ENCODE peak calls at places on chromosomes 6 and 20, in nine cellular contexts. P is ovary; X is aorta; U is CD8-positive, alpha-beta T cell; J is right cardiac atrium; Q is pancreas; A is IMR-90; H is mesendoderm; N is stomach. G is an unnamed sample. For H3K4me1, the result is how much of the 10 kb centered on the place peaks cover.

GRCh38 chr20:45450097-45450818 is 19.3 kb upstream of the WFDC2 start:
- DNase-seq in A (peak), Q (no peak), P (no peak), X (no peak), U (no peak), N (no peak), J (no peak), H (peak), G (no peak)

GRCh38 chr6:6995328-6995727 is 112.4 kb upstream of the RREB1 start:
- DNase-seq in H (no peak), X (no peak), P (no peak), N (no peak), U (no peak), A (peak), J (no peak), Q (no peak), G (no peak)

GRCh38 chr6:100461273-100461919 is 3.3 kb downstream of the SIM1 start:
- DNase-seq in N (no peak), X (no peak), H (peak), U (no peak), J (no peak), P (no peak), Q (no peak), A (no peak), G (no peak)

GRCh38 chr20:59560588-59561227 is 43.6 kb upstream of the PHACTR3 start:
- DNase-seq in X (no peak), Q (no peak), P (no peak), H (peak), U (no peak), J (no peak), A (peak), N (no peak), G (no peak)

GRCh38 chr20:9103955-9104354 is 35.1 kb downstream of the PLCB4 start:
- DNase-seq in A (no peak), P (no peak), Q (no peak), X (no peak), U (no peak), H (no peak), J (no peak), N (no peak), G (no peak)

GRCh38 chr6:27870486-27870885 is 41.7 kb downstream of the OR2B2 start:
- DNase-seq in H (no peak), U (no peak), A (no peak), N (no peak), Q (no peak), P (no peak), J (no peak), X (no peak), G (no peak)

GRCh38 chr6:11120273-11121005 is 8.9 kb upstream of the ERVFRD-1 start:
- DNase-seq in Q (no peak), H (no peak), U (no peak), P (no peak), J (no peak), X (no peak), A (peak), N (no peak), G (no peak)

GRCh38 chr6:109095036-109095820 is at the start of gene CEP57L1:
- DNase-seq in Q (peak), A (peak), P (peak), J (peak), U (peak), X (peak), N (peak), H (peak), G (peak)

GRCh38 chr20:10090588-10091166 is 55.9 kb downstream of the ANKEF1 start:
- DNase-seq in Q (peak), P (peak), A (peak), X (no peak), J (peak), H (peak), N (peak), U (peak), G (no peak)

GRCh38 chr6:72813807-72814596 is 192.1 kb downstream of the KCNQ5 start:
- DNase-seq in H (no peak), A (no peak), U (no peak), N (no peak), P (no peak), X (no peak), Q (no peak), J (no peak), G (no peak)

GRCh38 chr6:29376003-29376402 is 912 bp upstream of the OR12D3 start:
- DNase-seq in U (no peak), J (no peak), H (peak), X (no peak), Q (no peak), P (no peak), N (no peak), A (no peak), G (no peak)

GRCh38 chr6:109984410-109984809 is 6.3 kb downstream of the GPR6 start:
- DNase-seq in Q (no peak), H (no peak), J (no peak), X (no peak), U (no peak), N (no peak), A (no peak), P (no peak), G (no peak)

GRCh38 chr6:32845381-32845884 is 1.6 kb upstream of the PSMB8 start:
- DNase-seq in U (peak), H (no peak), J (no peak), A (no peak), Q (no peak), P (no peak), X (no peak), N (no peak), G (no peak)

GRCh38 chr6:107192739-107193296 is 77.5 kb upstream of the BEND3 start:
- DNase-seq in X (no peak), H (no peak), P (no peak), Q (no peak), A (no peak), J (no peak), U (no peak), N (no peak), G (no peak)

GRCh38 chr6:11350294-11350693 is 117.8 kb upstream of the NEDD9 start:
- DNase-seq in A (peak), N (no peak), J (no peak), U (no peak), H (no peak), P (no peak), Q (no peak), X (no peak), G (no peak)

GRCh38 chr6:168968228-168968627 is 285.4 kb downstream of the THBS2 start:
- DNase-seq in A (peak), H (peak), Q (no peak), P (no peak), X (no peak), U (no peak), J (peak), N (no peak), G (no peak)

DNA sequence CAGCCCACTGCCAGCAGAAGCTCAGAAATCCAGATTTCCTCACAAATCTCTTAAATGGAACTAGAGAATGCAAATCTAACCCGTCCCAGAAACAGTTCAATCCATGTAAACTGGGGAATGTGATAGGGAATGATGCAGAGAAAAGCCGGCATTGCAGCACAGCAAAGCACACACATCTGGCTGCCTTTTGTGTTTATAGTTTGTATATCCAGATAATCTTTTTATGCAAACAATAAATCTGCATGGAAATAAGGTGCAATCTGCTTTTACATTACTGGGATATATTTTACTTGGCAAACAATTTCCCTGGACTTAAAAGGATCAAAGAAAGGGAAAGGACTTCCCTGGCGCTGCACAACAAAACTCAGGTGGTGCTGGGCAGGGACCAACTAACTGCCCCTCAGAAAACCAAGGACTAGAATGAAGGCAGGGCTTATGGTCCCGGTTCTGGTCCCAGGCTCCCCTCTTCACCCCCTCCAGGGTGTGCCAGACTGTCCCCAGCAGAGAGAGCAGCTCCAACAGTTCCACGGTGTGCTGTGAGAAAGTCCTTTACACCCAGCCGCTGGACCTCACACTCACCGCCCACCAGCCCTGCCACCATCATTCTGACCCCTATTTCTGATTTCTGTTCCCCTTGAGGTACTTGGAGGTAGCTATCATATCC is 2.7 kb downstream of the PXDC1 start:
- DNase-seq in P (no peak), X (peak), A (peak), H (no peak), J (no peak), N (no peak), U (no peak), Q (no peak), G (no peak)
- H3K4me1 ChIP-seq in P (under half), X (under half), A (under half), H (under half), J (under half), N (half or more), U (under half), Q (under half), G (under half)

GRCh38 chr6:37984578-37984977 is 165.1 kb downstream of the ZFAND3 start:
- DNase-seq in J (no peak), X (no peak), Q (no peak), H (no peak), U (no peak), A (no peak), P (no peak), N (no peak), G (no peak)
- H3K4me1 ChIP-seq in J (under half), X (under half), Q (under half), H (under half), U (under half), A (under half), P (under half), N (half or more), G (under half)

DNA sequence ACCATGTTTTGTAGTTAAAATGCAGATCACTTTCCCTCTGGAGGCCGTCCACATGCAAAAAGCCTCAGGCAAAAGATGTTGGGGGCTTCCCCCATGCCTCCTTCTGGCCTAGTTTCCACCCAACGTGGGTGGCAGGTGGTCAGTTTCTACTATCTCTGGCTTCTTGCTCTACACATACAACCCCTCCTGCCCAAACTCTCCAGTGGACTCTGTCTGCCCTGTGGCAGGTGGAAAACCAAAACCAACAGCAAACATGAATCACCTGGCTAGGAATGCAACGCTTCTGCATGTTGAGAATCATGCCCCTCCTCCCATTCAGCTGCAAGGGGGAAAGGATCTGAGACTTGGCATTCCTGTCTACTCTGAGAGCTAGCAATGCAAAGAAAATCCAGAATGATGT is 94.8 kb downstream of the MBOAT1 start:
- DNase-seq in J (no peak), Q (no peak), U (no peak), H (peak), A (peak), X (no peak), N (no peak), P (no peak), G (no peak)
- H3K4me1 ChIP-seq in J (under half), Q (under half), U (under half), H (under half), A (under half), X (under half), N (under half), P (under half), G (under half)

GRCh38 chr6:42896178-42896719 is 16.8 kb downstream of the RPL7L1 start:
- DNase-seq in H (no peak), U (no peak), J (no peak), A (no peak), Q (no peak), X (no peak), N (no peak), P (no peak), G (no peak)

GRCh38 chr6:42885702-42886101 is 6.3 kb downstream of the RPL7L1 start:
- DNase-seq in N (no peak), A (no peak), P (no peak), U (no peak), H (no peak), Q (no peak), J (no peak), X (no peak), G (no peak)

GRCh38 chr6:42891199-42891722 is 11.8 kb downstream of the RPL7L1 start:
- DNase-seq in N (no peak), U (no peak), X (no peak), J (no peak), Q (no peak), P (no peak), H (no peak), A (no peak), G (no peak)

GRCh38 chr6:42889815-42890214 is 10.4 kb downstream of the RPL7L1 start:
- DNase-seq in A (no peak), U (no peak), J (no peak), X (no peak), Q (no peak), N (no peak), H (no peak), P (no peak), G (no peak)

DNA sequence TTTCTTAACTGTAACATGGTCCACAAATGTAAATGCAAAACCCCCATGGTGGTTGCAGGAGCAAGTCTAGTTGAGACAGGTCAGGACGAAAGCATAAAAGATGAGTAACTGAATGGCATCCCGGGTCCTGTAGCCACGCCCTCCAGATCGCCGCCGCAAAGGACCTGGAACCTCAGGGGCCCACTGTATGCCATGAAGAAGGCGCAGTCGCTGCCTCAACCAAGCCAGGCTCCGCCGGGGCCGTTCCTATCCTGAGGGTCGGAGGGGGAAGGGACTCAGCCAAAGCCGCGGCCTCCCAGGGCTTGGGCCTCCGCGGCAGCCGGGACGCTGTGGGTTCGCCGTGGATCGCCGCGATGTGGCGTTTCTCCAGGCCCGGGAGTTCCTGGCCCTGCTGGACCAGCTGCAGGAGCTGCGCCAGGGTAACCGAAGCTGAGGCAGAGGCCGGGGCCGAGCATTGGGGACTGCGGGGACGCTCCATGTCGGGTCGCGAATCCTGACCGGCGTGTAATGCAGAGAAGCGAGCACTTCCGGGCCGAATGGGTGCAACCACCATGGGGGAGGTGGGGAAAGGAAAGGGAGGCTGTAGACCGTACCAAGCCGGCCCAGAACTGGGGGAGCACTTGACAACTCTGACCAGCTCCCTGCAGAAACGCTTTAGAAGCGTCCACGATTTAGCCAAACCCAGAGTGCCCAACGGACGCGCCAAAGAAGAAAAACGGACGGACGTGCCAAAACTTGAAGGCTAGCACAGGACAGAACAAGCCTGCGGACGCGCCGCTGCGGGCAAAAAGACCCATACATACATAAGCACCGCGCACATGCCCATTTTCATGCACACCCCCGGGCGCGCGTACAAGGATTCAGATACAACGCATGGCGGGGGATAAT is 11.1 kb downstream of the RPL7L1 start:
- DNase-seq in N (peak), H (peak), U (peak), X (peak), Q (peak), A (peak), J (peak), P (peak), G (peak)
- H3K4me1 ChIP-seq in N (under half), H (under half), U (under half), X (under half), Q (under half), A (under half), J (under half), P (under half), G (under half)

GRCh38 chr6:137701942-137702341 is 165.1 kb upstream of the TNFAIP3 start:
- DNase-seq in X (no peak), A (no peak), H (no peak), Q (no peak), P (no peak), U (no peak), J (no peak), N (no peak), G (no peak)
- H3K4me1 ChIP-seq in X (under half), A (under half), H (under half), Q (under half), P (under half), U (under half), J (under half), N (under half), G (under half)

GRCh38 chr20:62360854-62361798 is 6.0 kb downstream of the LAMA5 start:
- DNase-seq in Q (no peak), N (no peak), X (peak), J (peak), H (peak), A (no peak), P (peak), U (no peak), G (peak)
- H3K4me1 ChIP-seq in Q (under half), N (half or more), X (under half), J (under half), H (under half), A (under half), P (under half), U (under half), G (half or more)

GRCh38 chr6:4607793-4608192 is 168.4 kb upstream of the CDYL start:
- DNase-seq in J (no peak), P (no peak), A (no peak), X (no peak), Q (no peak), U (no peak), H (peak), N (no peak), G (no peak)
- H3K4me1 ChIP-seq in J (under half), P (under half), A (under half), X (under half), Q (under half), U (under half), H (under half), N (under half), G (under half)

DNA sequence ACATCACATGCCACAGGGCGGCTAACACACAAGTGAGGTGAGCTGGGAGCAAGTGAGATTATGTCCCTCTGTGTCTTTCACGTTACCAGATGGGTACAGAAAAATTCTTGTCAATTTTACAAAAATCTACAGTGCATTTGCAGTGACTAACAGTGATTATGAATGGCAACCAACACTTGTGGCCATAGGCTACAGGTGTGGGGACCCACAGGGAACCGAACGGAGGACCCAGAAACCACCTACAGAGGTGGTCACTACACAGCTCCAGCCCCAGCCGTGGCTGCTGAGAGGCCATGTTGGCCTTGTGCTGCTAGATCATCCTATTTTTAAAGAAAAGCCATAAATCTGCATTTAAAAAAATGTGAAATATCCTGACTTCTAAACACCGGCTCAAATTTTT is 50.2 kb downstream of the FYN start:
- DNase-seq in X (no peak), N (no peak), H (no peak), A (no peak), J (no peak), P (no peak), U (no peak), Q (no peak), G (no peak)
- H3K4me1 ChIP-seq in X (under half), N (under half), H (under half), A (under half), J (under half), P (under half), U (half or more), Q (under half), G (under half)

DNA sequence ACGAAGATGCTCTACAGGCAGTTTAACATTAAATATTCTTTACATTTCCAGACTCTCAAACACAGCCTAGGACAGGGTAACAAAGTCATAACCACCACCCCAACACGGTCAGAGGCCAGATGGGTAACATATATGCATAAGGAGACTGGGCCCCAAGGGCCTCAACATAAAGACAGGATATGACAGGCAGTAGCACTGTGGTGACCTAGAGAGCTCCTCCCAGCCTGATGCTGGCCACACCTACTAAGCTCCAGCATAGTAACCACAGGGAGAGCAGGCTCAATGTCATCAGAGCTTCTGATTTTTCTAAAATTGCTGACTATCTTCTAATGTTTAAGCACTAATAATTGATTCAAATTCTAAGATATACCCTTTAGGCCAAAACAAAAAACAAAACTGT is 21.7 kb downstream of the SMLR1 start:
- DNase-seq in U (no peak), N (no peak), P (no peak), A (no peak), X (no peak), J (no peak), Q (no peak), H (peak), G (no peak)
- H3K4me1 ChIP-seq in U (under half), N (under half), P (under half), A (under half), X (under half), J (under half), Q (under half), H (under half), G (under half)